ENCODE peak calls at places on chromosomes 5 and 9, in ten cellular contexts. One of them, this sample, is unnamed.

GRCh38 chr9:117523531-117524153 is 108.8 kb upstream of the ASTN2 start:
- DNase-seq in HL-60: no peak
- DNase-seq in transverse colon: no peak
- DNase-seq in endothelial cell of umbilical vein: no peak
- DNase-seq in GM23338: no peak
- DNase-seq in SK-N-SH: no peak
- DNase-seq in stomach: no peak
- DNase-seq in H1: no peak
- DNase-seq in GM12878: no peak
- DNase-seq in GM12892: no peak
- DNase-seq in this sample: no peak

GRCh38 chr9:444528-444927 is 229.9 kb downstream of the DOCK8 start:
- DNase-seq in HL-60: no peak
- DNase-seq in transverse colon: no peak
- DNase-seq in endothelial cell of umbilical vein: no peak
- DNase-seq in GM23338: peak
- DNase-seq in SK-N-SH: no peak
- DNase-seq in stomach: no peak
- DNase-seq in H1: no peak
- DNase-seq in GM12878: no peak
- DNase-seq in GM12892: no peak
- DNase-seq in this sample: no peak

GRCh38 chr5:59596586-59597348 is 296.8 kb downstream of the PDE4D start:
- DNase-seq in HL-60: no peak
- DNase-seq in transverse colon: no peak
- DNase-seq in endothelial cell of umbilical vein: peak
- DNase-seq in GM23338: no peak
- DNase-seq in SK-N-SH: no peak
- DNase-seq in stomach: no peak
- DNase-seq in H1: no peak
- DNase-seq in GM12878: no peak
- DNase-seq in GM12892: no peak
- DNase-seq in this sample: no peak

GRCh38 chr5:25754895-25755294 is 1110.1 kb upstream of the CDH10 start:
- DNase-seq in HL-60: no peak
- DNase-seq in transverse colon: no peak
- DNase-seq in endothelial cell of umbilical vein: no peak
- DNase-seq in GM23338: peak
- DNase-seq in SK-N-SH: no peak
- DNase-seq in stomach: no peak
- DNase-seq in H1: no peak
- DNase-seq in GM12878: no peak
- DNase-seq in GM12892: no peak
- DNase-seq in this sample: no peak

GRCh38 chr5:160233215-160233614 is 3.9 kb downstream of the FABP6 start:
- DNase-seq in HL-60: no peak
- DNase-seq in transverse colon: no peak
- DNase-seq in endothelial cell of umbilical vein: no peak
- DNase-seq in GM23338: no peak
- DNase-seq in SK-N-SH: no peak
- DNase-seq in stomach: no peak
- DNase-seq in H1: no peak
- DNase-seq in GM12878: peak
- DNase-seq in GM12892: no peak
- DNase-seq in this sample: no peak

GRCh38 chr9:4298255-4299005 is 1.4 kb downstream of the GLIS3 start:
- DNase-seq in HL-60: peak
- DNase-seq in transverse colon: peak
- DNase-seq in endothelial cell of umbilical vein: peak
- DNase-seq in GM23338: peak
- DNase-seq in SK-N-SH: peak
- DNase-seq in stomach: peak
- DNase-seq in H1: no peak
- DNase-seq in GM12878: no peak
- DNase-seq in GM12892: peak
- DNase-seq in this sample: peak

GRCh38 chr9:3191715-3192114 is 334.1 kb downstream of the RFX3 start:
- DNase-seq in HL-60: no peak
- DNase-seq in transverse colon: no peak
- DNase-seq in endothelial cell of umbilical vein: no peak
- DNase-seq in GM23338: no peak
- DNase-seq in SK-N-SH: no peak
- DNase-seq in stomach: no peak
- DNase-seq in H1: no peak
- DNase-seq in GM12878: no peak
- DNase-seq in GM12892: no peak
- DNase-seq in this sample: no peak

GRCh38 chr5:1792842-1793266 is 6.8 kb downstream of the MRPL36 start:
- DNase-seq in HL-60: peak
- DNase-seq in transverse colon: peak
- DNase-seq in endothelial cell of umbilical vein: peak
- DNase-seq in GM23338: no peak
- DNase-seq in SK-N-SH: no peak
- DNase-seq in stomach: peak
- DNase-seq in H1: no peak
- DNase-seq in GM12878: peak
- DNase-seq in GM12892: peak
- DNase-seq in this sample: peak

GRCh38 chr5:40828690-40829661 is 6.0 kb downstream of the RPL37 start:
- DNase-seq in HL-60: no peak
- DNase-seq in transverse colon: no peak
- DNase-seq in endothelial cell of umbilical vein: no peak
- DNase-seq in GM23338: no peak
- DNase-seq in SK-N-SH: no peak
- DNase-seq in stomach: no peak
- DNase-seq in H1: no peak
- DNase-seq in GM12878: no peak
- DNase-seq in GM12892: no peak
- DNase-seq in this sample: no peak

GRCh38 chr5:40829748-40830305 is 5.2 kb downstream of the RPL37 start:
- DNase-seq in HL-60: no peak
- DNase-seq in transverse colon: no peak
- DNase-seq in endothelial cell of umbilical vein: no peak
- DNase-seq in GM23338: no peak
- DNase-seq in SK-N-SH: no peak
- DNase-seq in stomach: no peak
- DNase-seq in H1: no peak
- DNase-seq in GM12878: no peak
- DNase-seq in GM12892: no peak
- DNase-seq in this sample: no peak

GRCh38 chr5:40833712-40834229 is 1.3 kb downstream of the RPL37 start:
- DNase-seq in HL-60: no peak
- DNase-seq in transverse colon: no peak
- DNase-seq in endothelial cell of umbilical vein: no peak
- DNase-seq in GM23338: no peak
- DNase-seq in SK-N-SH: no peak
- DNase-seq in stomach: no peak
- DNase-seq in H1: no peak
- DNase-seq in GM12878: no peak
- DNase-seq in GM12892: no peak
- DNase-seq in this sample: no peak

GRCh38 chr5:40832345-40832744 is 2.7 kb downstream of the RPL37 start:
- DNase-seq in HL-60: no peak
- DNase-seq in transverse colon: no peak
- DNase-seq in endothelial cell of umbilical vein: no peak
- DNase-seq in GM23338: no peak
- DNase-seq in SK-N-SH: no peak
- DNase-seq in stomach: no peak
- DNase-seq in H1: no peak
- DNase-seq in GM12878: no peak
- DNase-seq in GM12892: no peak
- DNase-seq in this sample: no peak

DNA sequence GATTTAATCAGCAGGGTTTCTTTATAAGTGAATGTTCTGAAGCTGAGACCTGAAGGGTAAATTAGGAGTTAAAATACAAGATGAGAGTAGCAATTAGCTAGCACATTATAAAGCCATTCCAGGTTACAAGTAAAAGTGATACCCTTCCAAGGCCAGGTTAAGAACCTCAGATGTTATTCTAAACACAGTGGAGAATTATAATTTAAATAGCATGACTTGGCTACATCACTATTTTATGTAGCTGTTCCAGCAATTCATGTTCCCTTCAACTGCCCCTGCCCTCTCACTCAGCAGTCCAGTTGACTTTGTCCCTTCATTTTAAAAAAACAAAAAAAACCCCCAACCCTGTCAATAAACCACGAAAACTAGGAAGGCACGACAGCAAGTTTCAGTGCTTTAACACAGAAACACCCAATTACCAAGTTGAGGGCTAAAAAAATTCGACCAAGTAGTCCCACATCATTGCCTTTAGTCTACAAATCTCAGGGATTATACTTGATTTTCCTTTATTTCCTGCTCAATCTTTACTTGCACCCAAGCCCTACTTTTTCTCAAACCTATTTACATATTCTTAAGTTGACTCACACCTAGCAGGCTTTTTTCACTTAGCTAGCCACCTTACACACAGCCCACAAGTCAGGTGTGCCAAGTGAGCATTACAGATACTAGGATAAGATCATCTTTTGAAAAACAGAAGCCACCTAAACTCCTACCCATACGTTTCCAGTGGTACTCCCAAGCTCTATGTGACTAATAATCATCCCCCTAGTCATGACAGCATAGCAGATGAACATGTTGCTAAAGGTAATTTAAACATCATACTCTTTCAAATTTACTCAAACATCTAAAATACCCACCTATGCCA is 3.4 kb downstream of the RPL37 start:
- DNase-seq in HL-60: no peak
- DNase-seq in transverse colon: no peak
- DNase-seq in endothelial cell of umbilical vein: no peak
- DNase-seq in GM23338: no peak
- DNase-seq in SK-N-SH: no peak
- DNase-seq in stomach: no peak
- DNase-seq in H1: no peak
- DNase-seq in GM12878: no peak
- DNase-seq in GM12892: no peak
- DNase-seq in this sample: no peak
- TF ChIP-seq POLR2AphosphoS5 in HL-60: no peak
- TF ChIP-seq POLR2AphosphoS5 in transverse colon: no peak
- TF ChIP-seq POLR2AphosphoS5 in endothelial cell of umbilical vein: no peak
- TF ChIP-seq POLR2AphosphoS5 in GM23338: no peak
- TF ChIP-seq POLR2AphosphoS5 in SK-N-SH: peak
- TF ChIP-seq POLR2AphosphoS5 in stomach: no peak
- TF ChIP-seq POLR2AphosphoS5 in H1: peak
- TF ChIP-seq POLR2AphosphoS5 in GM12878: peak
- TF ChIP-seq POLR2AphosphoS5 in GM12892: peak
- TF ChIP-seq POLR2AphosphoS5 in this sample: no peak

DNA sequence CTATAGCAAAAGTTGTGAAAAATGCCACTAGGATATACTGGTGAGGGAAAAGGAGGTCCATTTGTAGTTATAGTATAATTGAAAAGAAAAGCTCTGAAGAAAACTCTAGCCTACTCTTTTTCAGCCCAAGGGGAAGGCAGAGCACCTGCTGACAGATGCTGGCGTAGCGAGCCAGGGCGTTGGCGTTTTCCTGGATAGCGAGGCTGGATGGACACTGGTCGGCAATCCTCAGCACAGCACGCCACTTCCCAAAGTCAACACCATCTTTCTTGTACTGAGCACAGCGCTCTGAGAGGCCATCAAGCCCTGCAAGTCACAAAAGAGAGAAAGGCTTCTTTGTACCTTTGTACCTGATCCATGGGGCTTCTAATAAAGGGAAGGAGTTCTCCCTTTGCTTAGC is 8.2 kb downstream of the ALDOB start:
- DNase-seq in HL-60: no peak
- DNase-seq in transverse colon: no peak
- DNase-seq in endothelial cell of umbilical vein: no peak
- DNase-seq in GM23338: no peak
- DNase-seq in SK-N-SH: no peak
- DNase-seq in stomach: no peak
- DNase-seq in H1: no peak
- DNase-seq in GM12878: no peak
- DNase-seq in GM12892: no peak
- DNase-seq in this sample: no peak
- TF ChIP-seq POLR2AphosphoS5 in HL-60: no peak
- TF ChIP-seq POLR2AphosphoS5 in transverse colon: no peak
- TF ChIP-seq POLR2AphosphoS5 in endothelial cell of umbilical vein: no peak
- TF ChIP-seq POLR2AphosphoS5 in GM23338: no peak
- TF ChIP-seq POLR2AphosphoS5 in SK-N-SH: no peak
- TF ChIP-seq POLR2AphosphoS5 in stomach: no peak
- TF ChIP-seq POLR2AphosphoS5 in H1: no peak
- TF ChIP-seq POLR2AphosphoS5 in GM12878: no peak
- TF ChIP-seq POLR2AphosphoS5 in GM12892: no peak
- TF ChIP-seq POLR2AphosphoS5 in this sample: no peak

DNA sequence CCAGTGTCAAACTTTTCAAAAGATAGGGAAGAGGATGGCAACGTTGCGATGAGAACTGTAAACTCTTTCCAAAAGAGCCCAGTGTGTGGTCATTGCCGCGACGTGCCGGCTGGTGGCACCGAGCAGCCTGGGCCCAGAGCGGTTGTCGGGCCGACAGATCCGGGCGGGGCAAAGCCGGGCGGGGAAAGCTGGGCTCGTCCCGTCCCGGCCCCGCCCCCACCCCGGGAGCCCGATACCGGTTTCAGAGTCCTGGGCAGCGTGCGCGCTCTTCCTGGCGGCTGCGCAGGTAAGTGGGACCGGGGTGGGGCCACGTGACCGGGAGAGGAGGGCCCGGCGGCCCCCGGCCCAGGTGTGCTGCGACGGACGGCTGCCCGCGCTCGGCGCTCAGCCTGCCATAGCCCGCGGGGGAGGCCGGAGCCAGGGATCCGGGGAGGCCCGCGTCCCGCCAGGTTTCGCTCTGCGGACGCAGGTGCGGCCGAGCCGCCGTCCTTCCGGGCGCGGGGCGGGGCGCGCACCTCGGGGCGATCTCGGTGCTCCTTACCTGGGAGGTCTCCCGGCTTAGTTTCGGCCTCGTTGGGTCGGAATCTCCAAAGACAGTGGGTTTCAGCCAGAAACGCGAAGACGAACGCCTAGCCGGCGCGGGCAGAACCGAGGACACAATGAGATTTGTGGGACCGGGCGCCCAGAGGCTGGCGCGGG is at the start of gene MARVELD2:
- DNase-seq in HL-60: no peak
- DNase-seq in transverse colon: peak
- DNase-seq in endothelial cell of umbilical vein: peak
- DNase-seq in GM23338: peak
- DNase-seq in SK-N-SH: peak
- DNase-seq in stomach: peak
- DNase-seq in H1: peak
- DNase-seq in GM12878: no peak
- DNase-seq in GM12892: peak
- DNase-seq in this sample: peak
- TF ChIP-seq POLR2AphosphoS5 in HL-60: no peak
- TF ChIP-seq POLR2AphosphoS5 in transverse colon: peak
- TF ChIP-seq POLR2AphosphoS5 in endothelial cell of umbilical vein: peak
- TF ChIP-seq POLR2AphosphoS5 in GM23338: peak
- TF ChIP-seq POLR2AphosphoS5 in SK-N-SH: no peak
- TF ChIP-seq POLR2AphosphoS5 in stomach: peak
- TF ChIP-seq POLR2AphosphoS5 in H1: peak
- TF ChIP-seq POLR2AphosphoS5 in GM12878: no peak
- TF ChIP-seq POLR2AphosphoS5 in GM12892: no peak
- TF ChIP-seq POLR2AphosphoS5 in this sample: no peak

DNA sequence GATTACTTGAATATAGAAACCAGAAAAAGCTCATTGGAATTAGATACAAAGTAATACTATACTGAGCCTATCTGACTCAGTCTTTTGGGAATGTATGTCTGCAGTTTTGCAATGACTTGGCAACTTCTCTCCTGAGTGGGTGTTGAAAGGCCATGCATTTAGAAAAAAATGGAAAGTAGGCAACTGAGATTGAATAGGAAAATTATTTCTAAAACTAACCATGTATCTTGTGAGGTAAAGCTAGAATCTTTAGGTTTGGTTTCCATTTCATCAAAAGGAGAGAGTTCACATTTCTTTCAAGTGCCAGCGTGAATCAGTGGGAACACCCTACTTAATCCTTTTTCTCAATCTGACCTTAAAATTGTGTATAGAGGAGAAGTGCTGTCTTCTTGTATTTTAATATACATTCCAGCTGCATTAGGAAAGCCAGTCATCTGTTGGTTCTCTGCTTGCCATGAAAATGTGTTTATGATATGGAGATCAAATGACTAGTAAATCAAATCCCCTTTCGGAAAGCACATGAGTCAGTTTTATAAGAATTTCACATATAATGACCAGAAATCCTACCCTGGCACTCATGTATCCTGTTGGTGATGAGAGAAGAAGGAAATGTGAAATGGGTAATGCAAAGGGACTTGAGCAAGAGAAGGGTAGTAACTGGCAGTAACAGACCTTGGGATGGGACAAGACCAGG is 30.4 kb downstream of the NFX1 start:
- DNase-seq in HL-60: no peak
- DNase-seq in transverse colon: no peak
- DNase-seq in endothelial cell of umbilical vein: peak
- DNase-seq in GM23338: no peak
- DNase-seq in SK-N-SH: no peak
- DNase-seq in stomach: no peak
- DNase-seq in H1: no peak
- DNase-seq in GM12878: no peak
- DNase-seq in GM12892: no peak
- DNase-seq in this sample: no peak
- TF ChIP-seq POLR2AphosphoS5 in HL-60: no peak
- TF ChIP-seq POLR2AphosphoS5 in transverse colon: peak
- TF ChIP-seq POLR2AphosphoS5 in endothelial cell of umbilical vein: no peak
- TF ChIP-seq POLR2AphosphoS5 in GM23338: no peak
- TF ChIP-seq POLR2AphosphoS5 in SK-N-SH: peak
- TF ChIP-seq POLR2AphosphoS5 in stomach: peak
- TF ChIP-seq POLR2AphosphoS5 in H1: no peak
- TF ChIP-seq POLR2AphosphoS5 in GM12878: no peak
- TF ChIP-seq POLR2AphosphoS5 in GM12892: no peak
- TF ChIP-seq POLR2AphosphoS5 in this sample: no peak